ENCODE peak calls at places on chromosomes 7 and 10, in nine cellular contexts. U is tibial nerve, Z is cardiac muscle cell, E is esophagus squamous epithelium, Q is right atrium auricular region, C is fibroblast of the aortic adventitia, A is B cell, N is cardiac fibroblast, T is glutamatergic neuron. F is an unnamed sample.

GRCh38 chr7:39054731-39055130 is 77.0 kb downstream of the POU6F2 start:
- DNase-seq in Q (no peak), N (no peak), U (no peak), E (no peak), Z (no peak), A (no peak), T (no peak), C (no peak), F (no peak)

GRCh38 chr7:46449743-46450142 is 528.7 kb upstream of the IGFBP3 start:
- DNase-seq in Q (no peak), T (no peak), E (no peak), U (no peak), A (no peak), N (peak), C (no peak), Z (no peak), F (no peak)

GRCh38 chr10:62732841-62733653 is 71.5 kb upstream of the ADO start:
- DNase-seq in T (no peak), U (no peak), Q (no peak), N (peak), C (peak), E (no peak), A (peak), Z (peak), F (peak)

GRCh38 chr10:12841826-12842225 is 159.7 kb downstream of the CCDC3 start:
- DNase-seq in C (no peak), N (no peak), T (no peak), E (no peak), A (no peak), Z (no peak), U (no peak), Q (peak), F (no peak)

GRCh38 chr7:99409192-99409572 is 413 bp downstream of the BUD31 start:
- DNase-seq in Q (no peak), C (no peak), U (no peak), A (no peak), N (no peak), Z (no peak), E (no peak), T (no peak), F (no peak)

GRCh38 chr7:75875113-75876080 is 3.4 kb upstream of the RHBDD2 start:
- DNase-seq in E (no peak), U (no peak), A (no peak), C (no peak), N (no peak), Q (no peak), Z (no peak), T (no peak), F (no peak)

GRCh38 chr7:125878235-125878928 is 948.8 kb upstream of the POT1 start:
- DNase-seq in U (no peak), C (no peak), N (no peak), E (no peak), Q (no peak), Z (no peak), T (no peak), A (no peak), F (no peak)

GRCh38 chr10:51892965-51893658 is 193.7 kb upstream of the CSTF2T start:
- DNase-seq in C (no peak), Q (no peak), T (no peak), Z (peak), N (peak), U (no peak), E (no peak), A (no peak), F (no peak)

GRCh38 chr7:114293289-114294012 is 121.2 kb upstream of the FOXP2 start:
- DNase-seq in C (peak), U (no peak), T (no peak), A (no peak), Z (peak), E (no peak), N (no peak), Q (no peak), F (no peak)

GRCh38 chr7:142557971-142558582 is 191.2 kb upstream of the PRSS1 start:
- DNase-seq in Z (peak), A (no peak), N (peak), C (peak), Q (no peak), U (no peak), T (peak), E (no peak), F (no peak)

GRCh38 chr10:12417341-12417740 is 68.0 kb downstream of the CAMK1D start:
- DNase-seq in N (no peak), Q (no peak), U (peak), C (peak), Z (no peak), T (no peak), E (no peak), A (no peak), F (no peak)

GRCh38 chr10:46001187-46001756 is 29.0 kb downstream of the TIMM23 start:
- DNase-seq in Q (no peak), A (no peak), C (no peak), N (no peak), E (no peak), T (no peak), Z (no peak), U (no peak), F (no peak)

GRCh38 chr10:100888957-100889356 is 23.8 kb upstream of the SLF2 start:
- DNase-seq in Q (no peak), E (no peak), C (no peak), Z (no peak), N (peak), U (no peak), T (no peak), A (no peak), F (no peak)

GRCh38 chr10:89217057-89217990 is 10.2 kb upstream of the CH25H start:
- DNase-seq in U (peak), A (no peak), N (peak), Q (peak), C (peak), Z (peak), T (peak), E (no peak), F (peak)

GRCh38 chr10:79316671-79317431 is 30.4 kb upstream of the PPIF start:
- DNase-seq in E (no peak), T (no peak), A (peak), Z (no peak), Q (no peak), C (no peak), U (no peak), N (peak), F (no peak)
- TF ChIP-seq CTCF in E (no peak), T (no peak), A (no peak), Z (peak), Q (no peak), C (no peak), U (no peak), N (no peak), F (no peak)

GRCh38 chr10:84261236-84261635 is 16.4 kb downstream of the RGR start:
- DNase-seq in Q (no peak), Z (no peak), N (no peak), A (no peak), C (no peak), U (no peak), T (no peak), E (no peak), F (no peak)

GRCh38 chr10:84258034-84258695 is 13.3 kb downstream of the RGR start:
- DNase-seq in E (no peak), A (no peak), C (no peak), T (no peak), N (no peak), Q (no peak), U (no peak), Z (no peak), F (no peak)

GRCh38 chr10:84254552-84255137 is 9.8 kb downstream of the RGR start:
- DNase-seq in E (no peak), A (no peak), Q (no peak), Z (no peak), N (peak), T (no peak), C (no peak), U (no peak), F (no peak)

GRCh38 chr10:84257343-84258020 is 12.6 kb downstream of the RGR start:
- DNase-seq in U (no peak), Q (no peak), C (no peak), E (no peak), Z (no peak), T (no peak), N (no peak), A (no peak), F (no peak)

DNA sequence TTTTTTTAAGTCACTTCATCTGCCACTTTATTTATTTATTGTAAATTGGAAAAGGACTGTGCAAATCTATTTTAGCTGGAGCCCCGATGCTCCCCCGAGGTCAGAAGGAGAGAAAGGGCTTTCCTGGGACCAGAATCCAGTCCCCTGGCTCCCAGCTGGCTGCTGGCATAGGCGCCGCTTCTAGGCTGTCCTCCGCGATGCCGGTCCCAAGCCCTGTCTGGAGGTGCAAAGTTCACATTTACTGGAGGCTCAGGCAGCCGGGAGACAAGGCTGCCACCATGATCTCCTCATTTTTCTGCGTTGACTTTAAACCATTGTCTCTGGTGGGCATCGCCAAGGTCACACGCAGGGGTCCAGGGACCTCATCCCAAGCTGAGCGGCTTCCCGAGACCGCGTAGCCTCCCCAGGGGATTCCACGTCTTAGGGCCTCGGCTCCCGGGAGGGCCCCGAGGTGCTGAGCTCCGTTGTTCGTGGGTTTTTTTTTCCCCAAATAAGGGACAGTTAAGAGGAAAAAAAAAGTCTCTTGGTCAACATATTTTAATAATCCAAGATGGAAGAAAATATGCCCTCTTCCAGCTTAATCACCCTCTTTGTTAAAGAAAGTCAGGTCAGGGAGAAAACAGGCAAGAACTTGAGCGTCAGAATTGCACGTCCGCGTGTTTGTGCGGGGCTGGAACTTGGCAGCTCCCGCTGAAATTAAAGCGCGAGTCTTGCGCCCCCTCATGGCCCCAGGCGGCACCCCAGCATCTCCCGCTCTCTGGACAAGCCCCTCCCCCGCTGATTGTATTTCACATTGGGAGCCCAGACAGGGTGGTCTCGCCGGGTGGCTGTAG is 11.9 kb downstream of the RGR start:
- DNase-seq in C (peak), Z (peak), U (peak), T (peak), Q (peak), A (no peak), N (peak), E (no peak), F (no peak)
- TF ChIP-seq CTCF in C (peak), Z (peak), U (peak), T (peak), Q (peak), A (peak), N (peak), E (peak), F (no peak)

DNA sequence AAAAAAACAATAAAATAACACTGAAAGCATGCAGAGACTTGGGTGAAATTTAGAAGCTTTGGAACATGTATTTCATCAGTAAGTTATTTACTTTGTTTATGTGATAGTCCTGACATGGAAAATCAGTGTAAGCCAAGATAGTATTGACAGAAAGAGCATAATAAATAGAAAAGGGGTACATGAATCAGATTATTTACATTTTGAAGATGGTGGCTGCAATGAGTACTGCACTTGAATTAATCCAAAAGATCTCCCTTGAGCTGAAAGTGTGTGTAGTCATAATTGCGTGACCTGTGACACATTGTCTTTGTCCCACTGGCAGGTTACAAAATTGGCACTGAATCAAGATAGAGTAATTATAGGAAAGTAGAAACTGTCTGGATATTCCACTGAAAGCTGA is 562.9 kb downstream of the GFRA1 start:
- DNase-seq in N (peak), C (no peak), T (no peak), Z (no peak), E (no peak), U (no peak), Q (no peak), A (no peak), F (no peak)
- TF ChIP-seq CTCF in N (peak), C (no peak), T (peak), Z (no peak), E (no peak), U (no peak), Q (no peak), A (no peak), F (no peak)

DNA sequence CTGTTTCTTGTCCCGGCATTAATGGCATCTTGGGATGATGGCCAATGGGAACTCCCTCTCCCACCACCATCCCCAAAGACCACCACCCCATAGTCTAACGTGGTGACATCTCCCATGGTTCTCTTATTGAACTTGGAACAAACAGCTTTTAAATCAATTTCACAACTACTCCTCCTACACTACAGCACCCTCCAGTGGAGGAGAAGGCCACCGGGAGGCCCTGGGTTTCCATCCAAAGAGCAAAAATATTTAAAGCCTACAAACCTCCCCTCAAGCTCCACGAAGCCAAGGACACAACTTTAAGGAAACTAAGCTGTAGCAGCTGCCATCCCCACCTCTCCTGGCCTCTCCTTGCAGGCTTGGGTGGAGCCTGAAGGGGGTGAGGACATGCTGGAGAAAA is 94.1 kb upstream of the LANCL2 start:
- DNase-seq in U (no peak), A (no peak), C (peak), N (peak), Q (no peak), E (no peak), T (no peak), Z (peak), F (no peak)
- TF ChIP-seq CTCF in U (no peak), A (no peak), C (peak), N (peak), Q (no peak), E (no peak), T (no peak), Z (peak), F (no peak)

DNA sequence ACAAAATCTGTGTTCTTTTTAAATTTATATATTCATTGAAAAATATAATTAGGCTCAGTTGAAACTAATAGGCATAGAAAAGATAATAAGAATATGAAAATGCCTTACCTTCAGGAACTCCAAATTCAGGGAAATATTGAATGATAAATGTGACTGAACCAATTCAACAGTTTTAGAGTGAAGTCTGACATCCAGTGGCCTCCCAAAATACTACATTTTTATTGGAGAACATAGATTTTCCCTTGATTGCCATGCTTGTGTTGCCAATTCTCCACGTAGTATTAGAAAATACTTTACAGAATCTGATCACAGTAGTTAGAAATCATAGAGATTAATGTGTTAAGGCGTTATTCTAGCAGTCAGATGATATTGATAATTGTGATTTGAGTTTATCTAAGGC is 1246.7 kb downstream of the GATA3 start:
- DNase-seq in U (no peak), A (no peak), N (peak), C (peak), Z (no peak), E (no peak), T (no peak), Q (no peak), F (no peak)
- TF ChIP-seq CTCF in U (no peak), A (no peak), N (no peak), C (peak), Z (no peak), E (no peak), T (no peak), Q (no peak), F (no peak)

GRCh38 chr10:104350146-104350635 is 3.4 kb upstream of the CFAP58 start:
- DNase-seq in C (peak), U (no peak), E (no peak), A (peak), Q (no peak), N (peak), Z (peak), T (no peak), F (no peak)
- TF ChIP-seq CTCF in C (peak), U (peak), E (peak), A (peak), Q (peak), N (peak), Z (peak), T (peak), F (peak)

DNA sequence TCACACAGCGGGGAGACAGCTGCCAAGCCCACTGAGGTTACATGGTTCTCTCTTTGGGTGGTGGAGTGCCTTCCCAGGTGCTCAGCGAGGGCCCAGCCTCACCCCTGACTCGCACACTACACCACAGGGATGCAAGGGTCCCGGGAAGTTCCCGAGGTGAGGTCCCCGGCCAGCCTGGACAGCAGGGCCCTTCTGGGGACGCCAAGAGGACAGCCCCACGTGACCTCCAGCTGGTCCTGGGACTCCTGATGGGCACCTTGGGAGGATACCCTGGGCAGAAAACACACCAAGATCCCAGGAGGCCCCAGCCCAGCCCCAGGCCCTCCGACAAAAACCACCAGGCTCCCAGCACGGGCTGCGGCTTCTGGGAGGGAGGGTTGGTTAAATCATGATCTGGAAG is 8.3 kb downstream of the MICALL2 start:
- DNase-seq in A (no peak), U (no peak), Q (no peak), Z (no peak), E (no peak), T (no peak), C (no peak), N (no peak), F (no peak)
- TF ChIP-seq CTCF in A (no peak), U (no peak), Q (no peak), Z (no peak), E (no peak), T (no peak), C (no peak), N (no peak), F (no peak)

DNA sequence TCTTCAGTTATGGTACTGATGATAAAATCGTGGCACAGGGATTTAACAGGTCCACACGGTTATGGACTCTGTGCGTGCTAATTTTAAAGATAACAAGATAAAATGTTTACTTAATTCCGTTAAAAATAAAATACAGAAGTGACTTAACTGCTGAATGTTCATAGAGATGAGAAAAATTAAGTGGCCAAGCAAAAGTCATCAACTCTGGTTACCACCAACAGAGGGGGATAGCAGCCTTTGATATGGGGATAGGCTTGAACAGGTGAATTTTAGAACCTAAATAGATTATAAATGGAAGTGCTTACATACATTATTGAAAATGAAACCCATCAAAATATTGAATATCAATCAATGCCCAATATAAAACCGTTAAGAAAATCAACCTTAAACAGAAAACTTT is 245.0 kb downstream of the WDR37 start:
- DNase-seq in Q (no peak), N (no peak), T (no peak), Z (no peak), C (no peak), A (no peak), E (no peak), U (no peak), F (no peak)
- TF ChIP-seq CTCF in Q (no peak), N (no peak), T (no peak), Z (no peak), C (no peak), A (no peak), E (no peak), U (peak), F (no peak)

DNA sequence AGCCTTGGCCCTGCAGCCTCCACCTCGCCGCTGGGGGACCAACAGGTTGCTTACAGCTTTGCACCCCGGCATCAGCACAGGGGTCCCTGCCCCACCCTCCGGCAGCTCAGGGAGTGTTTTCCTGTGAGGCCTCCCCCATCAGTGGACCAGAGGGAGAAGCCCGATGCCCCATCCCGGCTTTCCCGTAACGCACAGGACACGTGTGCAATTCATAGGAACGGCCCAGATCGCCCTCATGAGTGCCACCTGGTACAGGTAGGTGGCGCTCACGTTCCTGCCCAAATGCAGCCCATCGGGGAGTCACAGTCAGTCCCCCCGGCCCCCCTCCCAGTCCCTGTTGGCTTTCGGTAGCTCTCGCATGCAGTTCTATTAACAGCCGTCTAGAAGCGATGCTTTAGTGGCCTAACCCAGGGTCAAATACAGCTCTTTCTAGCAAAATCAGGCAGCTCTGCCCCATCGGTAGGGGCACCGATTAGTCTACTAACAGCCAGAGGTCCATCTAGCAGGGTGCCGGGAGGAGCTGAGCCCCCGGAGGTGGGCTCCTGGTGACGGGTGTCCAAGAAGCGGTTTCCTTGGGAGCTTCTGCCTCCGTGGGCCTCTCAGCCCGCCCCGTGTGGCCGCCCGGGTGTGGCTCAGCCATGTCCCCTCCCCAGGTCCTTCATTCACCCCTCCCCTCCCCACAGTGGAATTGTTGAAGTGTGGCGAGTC is 48.4 kb upstream of the GTF2IRD1 start:
- DNase-seq in E (no peak), N (no peak), Z (no peak), U (no peak), Q (no peak), T (peak), A (no peak), C (no peak), F (no peak)
- TF ChIP-seq CTCF in E (no peak), N (no peak), Z (peak), U (peak), Q (peak), T (peak), A (peak), C (peak), F (no peak)

DNA sequence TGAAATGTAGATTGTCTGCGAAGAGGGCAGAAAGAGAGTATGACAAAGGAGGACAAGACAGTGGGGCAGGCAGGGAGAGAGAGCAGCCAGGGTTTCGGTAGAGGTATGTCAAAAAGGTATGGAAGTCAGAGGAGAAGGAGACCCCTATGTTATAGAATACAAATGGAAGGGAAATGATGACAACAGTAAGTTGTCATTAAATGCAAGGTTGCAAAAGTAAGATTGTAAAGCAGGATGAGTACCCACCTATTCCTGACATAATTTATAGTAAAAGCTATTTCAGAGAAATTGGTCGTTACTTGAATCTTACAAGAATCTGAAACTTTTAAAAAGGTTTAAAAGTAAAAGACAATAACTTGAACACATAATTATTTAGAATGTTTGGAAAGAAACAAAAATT is 126.3 kb downstream of the CFTR start:
- DNase-seq in Z (no peak), Q (no peak), E (no peak), N (no peak), U (no peak), A (no peak), T (no peak), C (no peak), F (no peak)
- TF ChIP-seq CTCF in Z (no peak), Q (no peak), E (no peak), N (no peak), U (no peak), A (no peak), T (no peak), C (no peak), F (no peak)

F was measured in natural killer cell.